ENCODE peak calls at places on chromosomes 6 and 20, in four cellular contexts. V is NAMALWA, S is left cardiac atrium, G is AG04450. Z is an unnamed sample.

GRCh38 chr6:11318835-11319813 is 86.7 kb upstream of the NEDD9 start:
- DNase-seq in V (no peak), S (no peak), G (no peak), Z (no peak)

GRCh38 chr6:149139782-149140136 is 177.8 kb upstream of the TAB2 start:
- DNase-seq in S (no peak), G (no peak), V (no peak), Z (no peak)

GRCh38 chr6:31462964-31463940 is 34.7 kb upstream of the MICB start:
- DNase-seq in S (peak; percentile 88), G (no peak), V (peak; percentile 88), Z (peak; percentile 59)

GRCh38 chr6:43395822-43396221 is 26.4 kb upstream of the ZNF318 start:
- DNase-seq in S (no peak), V (no peak), G (no peak), Z (no peak)

GRCh38 chr20:47720636-47721427 is 64.4 kb downstream of the SULF2 start:
- DNase-seq in V (no peak), G (no peak), S (no peak), Z (no peak)

GRCh38 chr6:116229287-116229913 is 24.5 kb downstream of the TSPYL4 start:
- DNase-seq in V (peak; percentile 16), S (peak; percentile 89), G (peak; percentile 81), Z (peak; percentile 56)

GRCh38 chr6:26087284-26088115 is at the start of gene HFE:
- DNase-seq in S (peak; percentile 71), V (no peak), G (no peak), Z (no peak)

GRCh38 chr6:111880181-111880944 is 7.1 kb upstream of the FYN start:
- DNase-seq in V (peak; percentile 21), S (no peak), G (no peak), Z (no peak)

GRCh38 chr6:141624301-141624700 is 508.4 kb upstream of the GJE1 start:
- DNase-seq in S (no peak), G (no peak), V (no peak), Z (no peak)

GRCh38 chr6:44056392-44057237 is 70.6 kb downstream of the MRPL14 start:
- DNase-seq in V (no peak), S (peak; percentile 88), G (peak; percentile 59), Z (peak; percentile 96)

GRCh38 chr6:346389-347030 is 45.0 kb upstream of the IRF4 start:
- DNase-seq in G (no peak), S (no peak), V (no peak), Z (no peak)

Z was measured in retinal pigment epithelial cell.